ENCODE peak calls at places on chromosomes 11 and 22, in four cellular contexts. B is HL-60, Q is GM12878, D is K562. Y is an unnamed sample.

GRCh38 chr11:79076526-79077115 is 364.2 kb downstream of the TENM4 start:
- DNase-seq in B (peak), Q (no peak), D (peak), Y (no peak)

GRCh38 chr11:12137005-12137690 is 26.8 kb downstream of the MICAL2 start:
- DNase-seq in B (no peak), Q (no peak), D (no peak), Y (no peak)

GRCh38 chr11:134949121-134949591 is 537.1 kb upstream of the B3GAT1 start:
- DNase-seq in B (no peak), Q (no peak), D (no peak), Y (no peak)

GRCh38 chr11:77147668-77148321 is 19.7 kb downstream of the MYO7A start:
- DNase-seq in B (no peak), Q (no peak), D (peak), Y (peak)

GRCh38 chr11:70159612-70160570 is 43.2 kb upstream of the FADD start:
- DNase-seq in B (no peak), Q (no peak), D (no peak), Y (no peak)

GRCh38 chr11:125846188-125846587 is 13.1 kb downstream of the PATE4 start:
- DNase-seq in B (no peak), Q (no peak), D (no peak), Y (no peak)

GRCh38 chr22:26904483-26904882 is 247.1 kb downstream of the MIAT start:
- DNase-seq in B (no peak), Q (no peak), D (no peak), Y (no peak)

GRCh38 chr22:24106385-24107381 is 74.6 kb upstream of the SUSD2 start:
- DNase-seq in B (no peak), Q (peak), D (no peak), Y (peak)

GRCh38 chr11:100240051-100240450 is 447.0 kb upstream of the ARHGAP42 start:
- DNase-seq in B (no peak), Q (no peak), D (no peak), Y (no peak)

GRCh38 chr11:121240650-121241299 is 51.8 kb upstream of the SC5D start:
- DNase-seq in B (no peak), Q (no peak), D (no peak), Y (no peak)

GRCh38 chr22:17074648-17075002 is 10.2 kb upstream of the IL17RA start:
- DNase-seq in B (no peak), Q (no peak), D (no peak), Y (no peak)

GRCh38 chr11:134170177-134170908 is 53.4 kb downstream of the NCAPD3 start:
- DNase-seq in B (no peak), Q (no peak), D (no peak), Y (no peak)

GRCh38 chr22:29167032-29167911 is 38.4 kb upstream of the EMID1 start:
- DNase-seq in B (peak), Q (peak), D (no peak), Y (peak)

GRCh38 chr22:36328635-36329216 is 59.0 kb downstream of the MYH9 start:
- DNase-seq in B (peak), Q (peak), D (peak), Y (no peak)

GRCh38 chr11:131579932-131580387 is 209.5 kb downstream of the NTM start:
- DNase-seq in B (peak), Q (no peak), D (peak), Y (peak)

GRCh38 chr11:126521196-126521595 is 165.7 kb downstream of the ST3GAL4 start:
- DNase-seq in B (no peak), Q (no peak), D (no peak), Y (no peak)

GRCh38 chr11:15969281-15969680 is 387.1 kb downstream of the SOX6 start:
- DNase-seq in B (peak), Q (peak), D (peak), Y (no peak)

GRCh38 chr11:75820636-75821035 is 5.6 kb downstream of the UVRAG start:
- DNase-seq in B (no peak), Q (no peak), D (no peak), Y (no peak)

GRCh38 chr11:28559497-28559896 is 451.3 kb downstream of the METTL15 start:
- DNase-seq in B (no peak), Q (no peak), D (no peak), Y (no peak)

GRCh38 chr11:34274712-34275398 is 83.0 kb downstream of the ABTB2 start:
- DNase-seq in B (no peak), Q (no peak), D (no peak), Y (no peak)

GRCh38 chr11:10450451-10451398 is 4.3 kb upstream of the AMPD3 start:
- DNase-seq in B (peak), Q (no peak), D (no peak), Y (peak)

GRCh38 chr22:46137218-46137766 is 13.0 kb upstream of the PPARA start:
- DNase-seq in B (no peak), Q (no peak), D (no peak), Y (no peak)

GRCh38 chr11:128448487-128448886 is 138.9 kb downstream of the ETS1 start:
- DNase-seq in B (no peak), Q (no peak), D (no peak), Y (no peak)
- TF ChIP-seq SPI1 in B (no peak), Q (no peak), D (no peak), Y (no peak)

GRCh38 chr11:1571760-1572199 is 291 bp downstream of the DUSP8 start:
- DNase-seq in B (no peak), Q (no peak), D (no peak), Y (no peak)

GRCh38 chr11:1570531-1570895 is 1.6 kb downstream of the DUSP8 start:
- DNase-seq in B (no peak), Q (no peak), D (no peak), Y (no peak)

GRCh38 chr11:1570001-1570453 is 2.0 kb downstream of the DUSP8 start:
- DNase-seq in B (no peak), Q (no peak), D (no peak), Y (no peak)

GRCh38 chr11:1572200-1573076 is at the start of gene DUSP8:
- DNase-seq in B (peak), Q (no peak), D (peak), Y (peak)

GRCh38 chr11:1570896-1571759 is 943 bp downstream of the DUSP8 start:
- DNase-seq in B (no peak), Q (no peak), D (peak), Y (no peak)
- TF ChIP-seq SPI1 in B (no peak), Q (no peak), D (no peak), Y (no peak)

DNA sequence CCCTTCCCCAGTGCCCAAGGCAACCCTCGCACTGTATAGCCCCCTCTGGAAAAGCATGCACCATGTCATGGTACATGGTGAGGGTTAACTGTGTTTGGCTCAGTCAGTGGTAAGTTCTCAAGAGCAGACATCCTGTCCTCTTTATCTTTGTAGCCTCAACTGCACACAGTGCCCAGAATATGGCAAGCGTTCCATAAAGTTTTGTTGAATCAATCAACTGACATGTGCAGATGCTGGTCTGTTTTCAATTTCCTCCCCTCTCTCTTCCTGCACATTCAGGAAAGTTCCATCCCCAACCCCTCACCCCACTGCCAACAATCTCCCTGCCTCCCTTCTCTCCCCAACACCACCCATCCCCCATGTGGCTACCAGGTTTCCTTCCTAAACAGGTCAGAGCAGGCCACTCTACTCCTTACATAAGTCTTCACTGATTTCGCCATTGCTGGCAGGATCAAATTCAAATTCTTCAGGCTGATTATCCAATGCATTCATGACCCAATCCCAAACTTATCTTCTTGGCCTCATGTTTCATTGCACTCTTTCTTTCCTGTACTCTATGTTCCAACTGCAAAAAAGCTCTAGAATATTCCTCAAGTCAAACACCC is 15.5 kb upstream of the TMPRSS5 start:
- DNase-seq in B (no peak), Q (no peak), D (no peak), Y (no peak)
- TF ChIP-seq SPI1 in B (no peak), Q (no peak), D (no peak), Y (no peak)

GRCh38 chr11:3095712-3096361 is 38.6 kb upstream of the CARS1 start:
- DNase-seq in B (no peak), Q (no peak), D (peak), Y (no peak)
- TF ChIP-seq SPI1 in B (no peak), Q (no peak), D (no peak), Y (no peak)

GRCh38 chr11:115284766-115285165 is 219.4 kb downstream of the CADM1 start:
- DNase-seq in B (no peak), Q (no peak), D (no peak), Y (no peak)
- TF ChIP-seq SPI1 in B (no peak), Q (no peak), D (no peak), Y (no peak)

DNA sequence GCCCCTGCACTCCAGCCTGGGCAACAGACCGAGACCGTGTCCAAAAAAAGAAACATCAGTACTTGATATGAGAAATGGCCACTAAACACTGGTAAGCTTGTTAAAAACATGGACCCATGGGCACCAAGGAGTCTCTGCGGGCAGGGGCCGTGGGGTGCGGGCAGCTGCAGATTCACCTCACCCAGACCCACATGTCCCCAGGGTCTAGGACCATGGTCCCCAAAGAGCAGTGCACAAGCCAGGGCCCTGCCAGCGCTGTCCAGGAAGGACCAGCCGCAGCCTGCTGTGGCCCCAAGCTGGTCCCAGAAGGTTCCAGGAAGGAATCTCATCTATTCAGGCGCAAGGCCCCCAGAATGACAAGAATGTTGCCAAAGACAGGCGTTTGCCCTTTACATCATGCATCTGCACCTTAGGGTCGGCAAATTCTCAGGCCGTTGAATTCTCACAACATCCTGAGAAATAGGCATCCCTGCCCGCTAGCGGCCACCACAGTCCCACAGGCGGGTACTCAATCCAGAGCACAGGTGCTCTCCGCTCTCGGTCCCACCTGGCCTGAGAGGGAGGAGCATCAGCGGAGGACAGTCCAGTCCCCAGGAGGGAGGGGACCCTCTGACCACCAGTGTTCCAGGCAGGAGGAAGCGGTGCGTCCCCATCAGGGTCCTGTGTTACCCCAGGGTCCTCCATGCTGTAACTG is 9.5 kb downstream of the YPEL1 start:
- DNase-seq in B (no peak), Q (no peak), D (peak), Y (no peak)
- TF ChIP-seq SPI1 in B (no peak), Q (no peak), D (no peak), Y (no peak)

DNA sequence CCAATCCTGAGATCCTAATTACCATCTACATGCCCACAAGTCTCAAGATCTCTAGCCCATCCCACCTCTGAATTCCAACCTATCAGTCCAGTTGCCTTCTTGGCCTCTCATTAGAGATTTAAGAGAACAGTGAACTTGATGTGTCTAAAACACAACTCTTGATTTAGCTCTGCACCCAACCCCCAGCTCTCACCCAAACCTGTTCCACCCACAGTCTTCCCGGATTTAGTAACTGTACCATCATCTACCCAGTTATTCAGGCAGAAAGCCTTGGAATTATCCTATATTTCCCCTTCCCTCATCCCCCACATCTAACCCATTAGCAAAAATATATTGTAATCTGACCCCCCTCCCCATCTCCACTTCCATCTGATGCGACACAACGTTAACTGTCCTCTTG is 24.0 kb upstream of the YWHAH start:
- DNase-seq in B (no peak), Q (no peak), D (no peak), Y (no peak)
- TF ChIP-seq SPI1 in B (no peak), Q (no peak), D (no peak), Y (no peak)

GRCh38 chr11:44078794-44079193 is 12.7 kb downstream of the ACCS start:
- DNase-seq in B (no peak), Q (no peak), D (no peak), Y (no peak)
- TF ChIP-seq SPI1 in B (no peak), Q (no peak), D (no peak), Y (no peak)

GRCh38 chr11:129828301-129828836 is 12.7 kb downstream of the TMEM45B start:
- DNase-seq in B (no peak), Q (no peak), D (no peak), Y (no peak)
- TF ChIP-seq SPI1 in B (no peak), Q (no peak), D (no peak), Y (no peak)

Y was measured in GM12891.